ENCODE peak calls at places on chromosomes 2 and 18, in seven cellular contexts. Y, U, W, L, H, A and N are unnamed samples.
A peak's percentile ranks its signal among the peaks of the same experiment; 100 is the strongest.

GRCh38 chr18:7158201-7158600 is 40.6 kb upstream of the LAMA1 start:
- DNase-seq in Y (no peak), U (peak; percentile 5), W (no peak), L (no peak), H (no peak), A (no peak), N (no peak)

GRCh38 chr2:40690525-40690924 is 238.6 kb upstream of the SLC8A1 start:
- DNase-seq in Y (no peak), U (no peak), W (no peak), L (no peak), H (no peak), A (no peak), N (no peak)

GRCh38 chr18:63065172-63065571 is 254.4 kb downstream of the BCL2 start:
- DNase-seq in Y (no peak), U (no peak), W (no peak), L (no peak), H (no peak), A (no peak), N (no peak)

GRCh38 chr18:50401888-50402287 is 27.0 kb downstream of the SKA1 start:
- DNase-seq in Y (peak; percentile 50), U (peak; percentile 9), W (no peak), L (peak; percentile 55), H (no peak), A (no peak), N (no peak)

GRCh38 chr2:240806459-240806858 is 13.6 kb downstream of the KIF1A start:
- DNase-seq in Y (no peak), U (no peak), W (no peak), L (no peak), H (no peak), A (no peak), N (no peak)

GRCh38 chr2:130806370-130806769 is 30.3 kb upstream of the ARHGEF4 start:
- DNase-seq in Y (no peak), U (no peak), W (no peak), L (peak; percentile 46), H (no peak), A (no peak), N (peak; percentile 11)

GRCh38 chr2:151379191-151379590 is 21.8 kb downstream of the TNFAIP6 start:
- DNase-seq in Y (no peak), U (peak; percentile 13), W (no peak), L (no peak), H (no peak), A (no peak), N (no peak)

GRCh38 chr2:30979822-30980245 is 158.4 kb downstream of the GALNT14 start:
- DNase-seq in Y (peak; percentile 97), U (peak; percentile 96), W (no peak), L (no peak), H (peak; percentile 38), A (no peak), N (peak; percentile 93)

GRCh38 chr2:241315879-241316700 is at the start of gene SEPTIN2:
- DNase-seq in Y (peak; percentile 73), U (peak; percentile 29), W (peak; percentile 85), L (peak; percentile 54), H (peak; percentile 31), A (peak; percentile 71), N (peak; percentile 28)

GRCh38 chr2:230054079-230054478 is 14.6 kb downstream of the SLC16A14 start:
- DNase-seq in Y (peak; percentile 96), U (peak; percentile 83), W (no peak), L (no peak), H (no peak), A (no peak), N (no peak)

GRCh38 chr18:59459352-59460059 is 100.4 kb upstream of the LMAN1 start:
- DNase-seq in Y (peak; percentile 19), U (peak; percentile 41), W (no peak), L (peak; percentile 72), H (peak; percentile 40), A (no peak), N (no peak)

GRCh38 chr2:235889302-235889630 is 278.9 kb downstream of the GBX2 start:
- DNase-seq in Y (no peak), U (no peak), W (no peak), L (no peak), H (no peak), A (no peak), N (no peak)

GRCh38 chr18:53864758-53865157 is 359.7 kb downstream of the MBD2 start:
- DNase-seq in Y (peak; percentile 2), U (peak; percentile 22), W (no peak), L (peak; percentile 7), H (no peak), A (no peak), N (no peak)

GRCh38 chr2:42127425-42128424 is 41.4 kb upstream of the EML4 start:
- DNase-seq in Y (peak; percentile 70), U (no peak), W (no peak), L (no peak), H (no peak), A (no peak), N (no peak)

GRCh38 chr2:172811027-172811426 is 75.4 kb downstream of the RAPGEF4 start:
- DNase-seq in Y (no peak), U (no peak), W (no peak), L (peak; percentile 62), H (no peak), A (no peak), N (no peak)

GRCh38 chr2:64737547-64737946 is 83.8 kb upstream of the SERTAD2 start:
- DNase-seq in Y (no peak), U (peak; percentile 44), W (no peak), L (no peak), H (no peak), A (no peak), N (no peak)

GRCh38 chr2:15735738-15736326 is 144.2 kb downstream of the DDX1 start:
- DNase-seq in Y (no peak), U (no peak), W (no peak), L (no peak), H (no peak), A (no peak), N (no peak)

GRCh38 chr2:30514134-30514860 is 67.3 kb downstream of the LCLAT1 start:
- DNase-seq in Y (peak; percentile 52), U (peak; percentile 59), W (no peak), L (peak; percentile 33), H (peak; percentile 33), A (no peak), N (no peak)

GRCh38 chr18:61995547-61996062 is 102.8 kb upstream of the RNF152 start:
- DNase-seq in Y (peak; percentile 87), U (no peak), W (no peak), L (no peak), H (no peak), A (no peak), N (no peak)

GRCh38 chr2:73111300-73112025 is 1.3 kb downstream of the RAB11FIP5 start:
- DNase-seq in Y (peak; percentile 73), U (peak; percentile 76), W (no peak), L (peak; percentile 26), H (no peak), A (peak; percentile 36), N (no peak)

GRCh38 chr2:179106342-179107178 is 56.6 kb upstream of the CCDC141 start:
- DNase-seq in Y (peak; percentile 95), U (peak; percentile 99), W (no peak), L (peak; percentile 41), H (peak; percentile 88), A (no peak), N (peak; percentile 78)

GRCh38 chr2:152623076-152623740 is 94.1 kb downstream of the PRPF40A start:
- DNase-seq in Y (no peak), U (no peak), W (no peak), L (no peak), H (no peak), A (no peak), N (no peak)

GRCh38 chr18:46387426-46388131 is 269.4 kb downstream of the LOXHD1 start:
- DNase-seq in Y (peak; percentile 88), U (peak; percentile 98), W (no peak), L (no peak), H (no peak), A (no peak), N (no peak)

GRCh38 chr18:76458522-76459311 is 36.3 kb downstream of the ZNF516 start:
- DNase-seq in Y (no peak), U (no peak), W (no peak), L (no peak), H (no peak), A (no peak), N (no peak)

GRCh38 chr18:37566479-37567060 is 972 bp upstream of the CELF4 start:
- DNase-seq in Y (no peak), U (no peak), W (no peak), L (peak; percentile 73), H (no peak), A (no peak), N (no peak)

GRCh38 chr2:231199219-231199618 is 788 bp downstream of the ARMC9 start:
- DNase-seq in Y (peak; percentile 51), U (peak; percentile 47), W (no peak), L (no peak), H (no peak), A (no peak), N (no peak)